ENCODE peak calls at places on chromosomes 3 and 15, in nine cellular contexts. One of them, this sample, is unnamed.

GRCh38 chr15:39553947-39554731 is 26.7 kb upstream of the THBS1 start:
- DNase-seq in PC-3: no peak
- DNase-seq in SK-N-SH: no peak
- DNase-seq in hepatocyte: no peak
- DNase-seq in GM23338: no peak
- DNase-seq in HCT116: no peak
- DNase-seq in MM.1S: peak
- DNase-seq in neural progenitor cell: no peak
- DNase-seq in GM23248: no peak
- DNase-seq in this sample: no peak

GRCh38 chr15:93862791-93863190 is 368.6 kb upstream of the MCTP2 start:
- DNase-seq in PC-3: no peak
- DNase-seq in SK-N-SH: no peak
- DNase-seq in GM23248: no peak
- DNase-seq in hepatocyte: no peak
- DNase-seq in MM.1S: no peak
- DNase-seq in neural progenitor cell: no peak
- DNase-seq in GM23338: no peak
- DNase-seq in HCT116: no peak
- DNase-seq in this sample: no peak

GRCh38 chr3:191141728-191142127 is 57.3 kb upstream of the OSTN start:
- DNase-seq in MM.1S: no peak
- DNase-seq in HCT116: peak
- DNase-seq in PC-3: peak
- DNase-seq in GM23338: no peak
- DNase-seq in hepatocyte: no peak
- DNase-seq in SK-N-SH: no peak
- DNase-seq in GM23248: peak
- DNase-seq in neural progenitor cell: no peak
- DNase-seq in this sample: no peak

GRCh38 chr3:129021140-129021551 is 20.0 kb downstream of the EFCC1 start:
- DNase-seq in GM23248: peak
- DNase-seq in hepatocyte: no peak
- DNase-seq in neural progenitor cell: no peak
- DNase-seq in GM23338: no peak
- DNase-seq in SK-N-SH: no peak
- DNase-seq in MM.1S: no peak
- DNase-seq in HCT116: no peak
- DNase-seq in PC-3: no peak
- DNase-seq in this sample: no peak

GRCh38 chr3:174821477-174821876 is 37.7 kb upstream of the NAALADL2 start:
- DNase-seq in SK-N-SH: peak
- DNase-seq in PC-3: no peak
- DNase-seq in GM23338: no peak
- DNase-seq in MM.1S: no peak
- DNase-seq in hepatocyte: peak
- DNase-seq in HCT116: no peak
- DNase-seq in GM23248: peak
- DNase-seq in neural progenitor cell: no peak
- DNase-seq in this sample: no peak

GRCh38 chr15:35455201-35455600 is 90.8 kb downstream of the DPH6 start:
- DNase-seq in PC-3: no peak
- DNase-seq in GM23248: peak
- DNase-seq in SK-N-SH: no peak
- DNase-seq in HCT116: no peak
- DNase-seq in MM.1S: no peak
- DNase-seq in neural progenitor cell: no peak
- DNase-seq in hepatocyte: no peak
- DNase-seq in GM23338: no peak
- DNase-seq in this sample: no peak

GRCh38 chr15:25707656-25708365 is 155.3 kb downstream of the ATP10A start:
- DNase-seq in HCT116: no peak
- DNase-seq in SK-N-SH: no peak
- DNase-seq in MM.1S: no peak
- DNase-seq in GM23338: peak
- DNase-seq in GM23248: no peak
- DNase-seq in PC-3: no peak
- DNase-seq in hepatocyte: no peak
- DNase-seq in neural progenitor cell: no peak
- DNase-seq in this sample: no peak

GRCh38 chr15:43541785-43542184 is 24.4 kb downstream of the MAP1A start:
- DNase-seq in SK-N-SH: no peak
- DNase-seq in HCT116: no peak
- DNase-seq in PC-3: no peak
- DNase-seq in neural progenitor cell: no peak
- DNase-seq in GM23338: no peak
- DNase-seq in GM23248: peak
- DNase-seq in hepatocyte: no peak
- DNase-seq in MM.1S: no peak
- DNase-seq in this sample: no peak

GRCh38 chr3:150545419-150546225 is 674 bp downstream of the SERP1 start:
- DNase-seq in GM23248: peak
- DNase-seq in GM23338: peak
- DNase-seq in HCT116: no peak
- DNase-seq in PC-3: peak
- DNase-seq in SK-N-SH: no peak
- DNase-seq in neural progenitor cell: peak
- DNase-seq in hepatocyte: peak
- DNase-seq in MM.1S: peak
- DNase-seq in this sample: peak

GRCh38 chr3:138234401-138235179 is 47.5 kb downstream of the ARMC8 start:
- DNase-seq in SK-N-SH: no peak
- DNase-seq in hepatocyte: no peak
- DNase-seq in PC-3: peak
- DNase-seq in GM23248: peak
- DNase-seq in GM23338: no peak
- DNase-seq in MM.1S: no peak
- DNase-seq in HCT116: no peak
- DNase-seq in neural progenitor cell: no peak
- DNase-seq in this sample: no peak

GRCh38 chr15:87493803-87494202 is 762.7 kb downstream of the NTRK3 start:
- DNase-seq in PC-3: no peak
- DNase-seq in SK-N-SH: no peak
- DNase-seq in HCT116: no peak
- DNase-seq in GM23338: no peak
- DNase-seq in hepatocyte: no peak
- DNase-seq in neural progenitor cell: no peak
- DNase-seq in GM23248: no peak
- DNase-seq in MM.1S: no peak
- DNase-seq in this sample: no peak

GRCh38 chr3:43855674-43856299 is 165.0 kb downstream of the ABHD5 start:
- DNase-seq in GM23248: peak
- DNase-seq in hepatocyte: peak
- DNase-seq in HCT116: peak
- DNase-seq in neural progenitor cell: peak
- DNase-seq in MM.1S: peak
- DNase-seq in GM23338: peak
- DNase-seq in PC-3: peak
- DNase-seq in SK-N-SH: peak
- DNase-seq in this sample: peak

GRCh38 chr3:185716436-185717090 is 108.3 kb downstream of the IGF2BP2 start:
- DNase-seq in hepatocyte: peak
- DNase-seq in HCT116: no peak
- DNase-seq in neural progenitor cell: no peak
- DNase-seq in GM23338: peak
- DNase-seq in MM.1S: no peak
- DNase-seq in GM23248: no peak
- DNase-seq in SK-N-SH: no peak
- DNase-seq in PC-3: no peak
- DNase-seq in this sample: no peak

GRCh38 chr15:89105147-89105546 is 16.9 kb downstream of the ABHD2 start:
- DNase-seq in GM23338: no peak
- DNase-seq in GM23248: peak
- DNase-seq in MM.1S: no peak
- DNase-seq in PC-3: peak
- DNase-seq in SK-N-SH: no peak
- DNase-seq in neural progenitor cell: no peak
- DNase-seq in HCT116: no peak
- DNase-seq in hepatocyte: peak
- DNase-seq in this sample: no peak

GRCh38 chr3:132682201-132682600 is 22.1 kb downstream of the UBA5 start:
- DNase-seq in SK-N-SH: no peak
- DNase-seq in MM.1S: no peak
- DNase-seq in GM23248: no peak
- DNase-seq in GM23338: no peak
- DNase-seq in PC-3: no peak
- DNase-seq in HCT116: no peak
- DNase-seq in neural progenitor cell: no peak
- DNase-seq in hepatocyte: no peak
- DNase-seq in this sample: no peak

GRCh38 chr15:59355730-59356129 is 16.9 kb downstream of the MYO1E start:
- DNase-seq in SK-N-SH: no peak
- DNase-seq in hepatocyte: no peak
- DNase-seq in HCT116: no peak
- DNase-seq in MM.1S: no peak
- DNase-seq in PC-3: no peak
- DNase-seq in neural progenitor cell: no peak
- DNase-seq in GM23248: no peak
- DNase-seq in GM23338: no peak
- DNase-seq in this sample: no peak

GRCh38 chr15:89760303-89761008 is 9.4 kb upstream of the MESP1 start:
- DNase-seq in neural progenitor cell: peak
- DNase-seq in MM.1S: peak
- DNase-seq in hepatocyte: peak
- DNase-seq in GM23338: peak
- DNase-seq in PC-3: peak
- DNase-seq in HCT116: peak
- DNase-seq in SK-N-SH: peak
- DNase-seq in GM23248: peak
- DNase-seq in this sample: peak

DNA sequence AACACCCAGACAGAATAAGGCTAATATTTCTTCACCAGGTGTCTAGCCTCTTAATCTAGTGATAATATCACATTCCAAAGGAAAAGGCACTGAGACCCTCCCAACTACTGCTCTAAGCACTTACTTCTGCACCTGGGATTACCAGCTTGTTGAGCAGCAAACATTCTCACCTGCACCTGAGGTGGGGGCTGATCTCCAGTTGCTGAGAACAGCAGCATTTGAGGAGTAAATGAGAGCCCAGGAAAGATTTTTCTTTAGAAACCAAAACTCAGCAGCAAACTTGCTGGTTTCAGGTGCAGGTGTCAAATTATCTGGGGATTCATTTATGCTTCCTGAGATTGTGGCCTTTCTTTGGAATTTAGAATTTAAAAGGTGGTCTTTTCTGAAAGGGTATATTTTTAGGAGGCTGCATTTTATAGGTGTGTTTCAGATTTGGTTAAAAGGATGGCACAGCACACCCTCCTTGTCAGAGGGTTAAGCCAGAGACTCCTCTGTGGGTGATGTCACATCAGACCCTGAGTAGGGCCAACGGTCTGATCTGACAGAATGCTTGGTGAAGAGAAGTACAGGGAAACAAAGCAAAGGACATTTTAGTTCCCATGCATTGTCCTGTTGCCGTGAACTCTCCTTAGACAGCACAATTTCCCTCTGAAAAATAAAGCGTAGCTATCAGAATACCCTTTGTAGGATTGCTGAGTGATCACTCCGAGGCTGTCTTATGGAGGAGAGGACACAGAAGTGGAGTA is 411.0 kb upstream of the ATP11B start:
- DNase-seq in SK-N-SH: no peak
- DNase-seq in MM.1S: peak
- DNase-seq in GM23248: no peak
- DNase-seq in HCT116: no peak
- DNase-seq in GM23338: no peak
- DNase-seq in hepatocyte: no peak
- DNase-seq in PC-3: no peak
- DNase-seq in neural progenitor cell: no peak
- DNase-seq in this sample: peak
- H3K4me2 ChIP-seq in SK-N-SH: no peak
- H3K4me2 ChIP-seq in MM.1S: peak
- H3K4me2 ChIP-seq in GM23248: no peak
- H3K4me2 ChIP-seq in HCT116: no peak
- H3K4me2 ChIP-seq in GM23338: no peak
- H3K4me2 ChIP-seq in hepatocyte: no peak
- H3K4me2 ChIP-seq in PC-3: no peak
- H3K4me2 ChIP-seq in neural progenitor cell: no peak
- H3K4me2 ChIP-seq in this sample: peak

DNA sequence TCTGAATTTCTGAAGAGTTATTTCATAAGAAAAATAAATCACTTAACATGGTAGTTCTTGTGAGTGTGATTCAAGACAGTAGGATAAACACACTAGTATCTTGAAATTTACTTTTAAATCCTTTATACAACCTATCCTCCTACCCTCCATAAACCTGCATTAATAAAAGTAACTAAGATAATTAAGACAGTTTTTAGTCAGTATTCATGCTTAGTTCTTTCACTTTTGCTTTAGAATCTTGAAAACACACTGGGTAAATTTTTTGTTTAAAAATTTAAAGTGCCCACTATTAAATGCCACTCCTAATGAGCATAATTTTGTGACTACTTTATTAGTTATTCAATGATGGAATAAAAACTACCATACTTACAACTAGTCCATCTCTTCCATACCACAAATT is 28.8 kb downstream of the GOLIM4 start:
- DNase-seq in PC-3: no peak
- DNase-seq in hepatocyte: no peak
- DNase-seq in HCT116: no peak
- DNase-seq in MM.1S: no peak
- DNase-seq in SK-N-SH: no peak
- DNase-seq in GM23248: no peak
- DNase-seq in GM23338: no peak
- DNase-seq in neural progenitor cell: no peak
- DNase-seq in this sample: no peak
- TF ChIP-seq EZH2phosphoT487 in PC-3: no peak
- TF ChIP-seq EZH2phosphoT487 in hepatocyte: no peak
- TF ChIP-seq EZH2phosphoT487 in HCT116: no peak
- TF ChIP-seq EZH2phosphoT487 in MM.1S: no peak
- TF ChIP-seq EZH2phosphoT487 in SK-N-SH: no peak
- TF ChIP-seq EZH2phosphoT487 in GM23248: no peak
- TF ChIP-seq EZH2phosphoT487 in GM23338: no peak
- TF ChIP-seq EZH2phosphoT487 in neural progenitor cell: no peak
- TF ChIP-seq EZH2phosphoT487 in this sample: no peak

GRCh38 chr15:96322401-96323249 is 7.9 kb upstream of the NR2F2 start:
- DNase-seq in neural progenitor cell: peak
- DNase-seq in GM23248: peak
- DNase-seq in PC-3: peak
- DNase-seq in GM23338: peak
- DNase-seq in hepatocyte: peak
- DNase-seq in HCT116: no peak
- DNase-seq in SK-N-SH: no peak
- DNase-seq in MM.1S: no peak
- DNase-seq in this sample: no peak
- H3K4me3 ChIP-seq in neural progenitor cell: peak
- H3K4me3 ChIP-seq in GM23248: peak
- H3K4me3 ChIP-seq in PC-3: peak
- H3K4me3 ChIP-seq in GM23338: peak
- H3K4me3 ChIP-seq in hepatocyte: peak
- H3K4me3 ChIP-seq in HCT116: no peak
- H3K4me3 ChIP-seq in SK-N-SH: no peak
- H3K4me3 ChIP-seq in MM.1S: peak
- H3K4me3 ChIP-seq in this sample: no peak

DNA sequence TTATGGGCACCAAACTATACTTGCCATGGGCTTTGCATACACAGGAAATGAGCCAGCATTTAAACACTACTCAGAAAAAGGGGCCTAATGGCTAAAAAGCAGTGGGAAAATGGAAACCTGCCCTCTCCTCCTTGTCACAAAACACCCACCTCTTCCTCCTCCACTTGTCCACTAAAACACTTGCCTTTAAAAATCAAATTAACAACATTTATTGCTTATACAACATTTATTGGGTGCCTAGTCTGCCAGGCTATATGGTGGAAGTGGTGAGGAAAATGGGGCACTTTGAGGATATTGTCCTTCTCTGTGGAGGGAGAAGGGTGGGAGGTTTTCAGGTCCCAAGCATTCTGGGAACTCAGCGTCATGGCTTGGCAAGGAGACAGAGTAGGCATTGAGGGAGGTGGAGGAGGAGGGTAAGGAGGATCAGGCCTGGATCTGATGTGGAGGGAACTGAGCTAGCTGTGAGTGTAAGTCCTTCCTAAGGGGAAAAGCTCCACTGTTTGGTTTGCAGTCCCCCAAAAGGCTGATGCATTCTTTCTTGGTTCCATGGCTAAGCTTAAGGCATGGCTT is 161.0 kb downstream of the SLCO3A1 start:
- DNase-seq in MM.1S: no peak
- DNase-seq in PC-3: no peak
- DNase-seq in GM23338: no peak
- DNase-seq in neural progenitor cell: no peak
- DNase-seq in SK-N-SH: no peak
- DNase-seq in HCT116: no peak
- DNase-seq in hepatocyte: no peak
- DNase-seq in GM23248: no peak
- DNase-seq in this sample: peak
- H3K4me2 ChIP-seq in MM.1S: no peak
- H3K4me2 ChIP-seq in PC-3: no peak
- H3K4me2 ChIP-seq in GM23338: no peak
- H3K4me2 ChIP-seq in neural progenitor cell: no peak
- H3K4me2 ChIP-seq in SK-N-SH: no peak
- H3K4me2 ChIP-seq in HCT116: no peak
- H3K4me2 ChIP-seq in hepatocyte: no peak
- H3K4me2 ChIP-seq in GM23248: no peak
- H3K4me2 ChIP-seq in this sample: peak

This sample was measured in OCI-LY7.